ENCODE peak calls at places on chromosomes 1 and 21, in four cellular contexts. Y, S, C and Q are unnamed samples.

GRCh38 chr1:39800471-39800835 is 11.8 kb upstream of the BMP8B start:
- DNase-seq in Y (no peak), S (no peak), C (no peak), Q (no peak)

GRCh38 chr1:61851235-61851634 is 109.0 kb downstream of the PATJ start:
- DNase-seq in Y (no peak), S (no peak), C (no peak), Q (no peak)

GRCh38 chr1:226034482-226034881 is 28.0 kb upstream of the H3-3A start:
- DNase-seq in Y (no peak), S (no peak), C (peak; percentile 86), Q (peak; percentile 81)

GRCh38 chr1:21289700-21290545 is at the start of gene ECE1:
- DNase-seq in Y (no peak), S (peak; percentile 94), C (peak; percentile 69), Q (no peak)

GRCh38 chr1:154557939-154558609 is 388 bp downstream of the UBE2Q1 start:
- DNase-seq in Y (no peak), S (no peak), C (peak; percentile 55), Q (peak; percentile 53)

GRCh38 chr1:160168609-160169369 is 17.4 kb downstream of the ATP1A4 start:
- DNase-seq in Y (no peak), S (no peak), C (no peak), Q (no peak)

GRCh38 chr1:160971618-160972056 is 17.0 kb upstream of the ITLN2 start:
- DNase-seq in Y (no peak), S (no peak), C (no peak), Q (no peak)

GRCh38 chr1:173355281-173356031 is 121.7 kb upstream of the PRDX6 start:
- DNase-seq in Y (no peak), S (no peak), C (no peak), Q (no peak)

GRCh38 chr1:53899708-53900107 is 5.7 kb downstream of the DIO1 start:
- DNase-seq in Y (no peak), S (no peak), C (no peak), Q (no peak)

GRCh38 chr21:34511787-34512451 is at the start of gene KCNE1:
- DNase-seq in Y (no peak), S (no peak), C (no peak), Q (no peak)

GRCh38 chr1:225440380-225440957 is 12.6 kb upstream of the LBR start:
- DNase-seq in Y (no peak), S (no peak), C (peak; percentile 52), Q (no peak)

GRCh38 chr1:203663820-203664219 is 37.2 kb downstream of the ATP2B4 start:
- DNase-seq in Y (no peak), S (no peak), C (no peak), Q (no peak)

GRCh38 chr1:151970641-151971040 is 23.0 kb downstream of the S100A10 start:
- DNase-seq in Y (no peak), S (no peak), C (peak; percentile 57), Q (no peak)

GRCh38 chr1:229973297-229973612 is 93.8 kb upstream of the GALNT2 start:
- DNase-seq in Y (no peak), S (no peak), C (no peak), Q (no peak)

GRCh38 chr1:115330480-115331013 is 7.5 kb downstream of the NGF start:
- DNase-seq in Y (no peak), S (peak; percentile 34), C (no peak), Q (no peak)

DNA sequence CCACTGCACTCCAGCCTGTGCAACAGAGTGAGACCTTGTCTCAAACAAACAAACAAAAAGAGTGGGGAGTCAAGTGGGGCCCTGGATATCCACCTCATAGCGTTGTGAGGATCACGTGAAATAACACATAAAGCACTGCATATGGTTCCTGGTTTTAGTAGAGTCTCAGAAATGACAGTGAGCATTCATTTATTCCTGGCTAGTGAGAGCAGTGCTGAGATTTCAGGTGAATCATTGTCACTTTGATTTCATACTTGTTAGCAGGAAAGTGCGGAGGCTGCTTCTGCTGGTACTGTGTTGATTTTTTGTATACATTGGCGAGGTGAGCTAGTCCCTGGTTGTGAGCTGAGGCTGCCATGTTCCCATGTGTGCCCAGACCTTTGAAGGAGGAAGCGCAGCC is 22.9 kb downstream of the ARHGEF10L start:
- DNase-seq in Y (no peak), S (no peak), C (no peak), Q (no peak)
- H3K27ac ChIP-seq in Y (no peak overlapping the region), S (no peak overlapping the region), C (peak overlapping the region; percentile 73), Q (peak overlapping the region; percentile 79)

GRCh38 chr1:239389703-239390102 is 3.3 kb downstream of the CHRM3 start:
- DNase-seq in Y (no peak), S (peak; percentile 17), C (no peak), Q (no peak)

GRCh38 chr1:239386453-239387303 is at the start of gene CHRM3:
- DNase-seq in Y (peak; percentile 33), S (peak; percentile 89), C (peak; percentile 87), Q (peak; percentile 20)

GRCh38 chr1:239383714-239384113 is 2.7 kb upstream of the CHRM3 start:
- DNase-seq in Y (no peak), S (no peak), C (no peak), Q (no peak)

GRCh38 chr1:239387304-239388231 is 1.2 kb downstream of the CHRM3 start:
- DNase-seq in Y (no peak), S (peak; percentile 73), C (peak; percentile 18), Q (no peak)

GRCh38 chr1:239388578-239388977 is 2.2 kb downstream of the CHRM3 start:
- DNase-seq in Y (no peak), S (no peak), C (no peak), Q (no peak)
- TF ChIP-seq POLR2AphosphoS5 in Y (no peak), S (no peak), C (peak; percentile 15), Q (no peak)

DNA sequence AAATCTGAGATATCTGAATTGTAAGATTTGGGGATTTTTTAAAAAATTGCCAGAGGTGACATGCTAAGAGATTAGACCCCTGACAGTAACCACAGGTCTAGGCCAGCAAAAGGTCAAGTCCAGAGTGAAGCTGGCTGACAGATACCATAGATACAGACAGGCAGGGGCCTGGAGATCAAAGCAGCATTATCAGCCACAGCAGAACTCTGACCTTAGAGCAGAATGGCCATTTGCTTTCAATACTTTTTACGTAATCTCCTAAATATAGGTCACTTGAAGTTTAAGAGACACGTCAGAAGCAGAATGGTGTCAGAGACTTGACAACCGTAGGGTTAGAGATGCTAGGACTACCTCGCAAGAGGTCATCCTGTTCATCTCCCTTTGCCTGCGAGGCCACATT is 40.8 kb upstream of the RXRG start:
- DNase-seq in Y (no peak), S (peak; percentile 31), C (no peak), Q (no peak)
- H3K27ac ChIP-seq in Y (no peak overlapping the region), S (no peak overlapping the region), C (no peak overlapping the region), Q (no peak overlapping the region)

GRCh38 chr1:19338323-19338762 is 26.2 kb downstream of the SLC66A1 start:
- DNase-seq in Y (no peak), S (peak; percentile 74), C (no peak), Q (peak; percentile 59)
- TF ChIP-seq POLR2AphosphoS5 in Y (no peak), S (no peak), C (no peak), Q (no peak)

DNA sequence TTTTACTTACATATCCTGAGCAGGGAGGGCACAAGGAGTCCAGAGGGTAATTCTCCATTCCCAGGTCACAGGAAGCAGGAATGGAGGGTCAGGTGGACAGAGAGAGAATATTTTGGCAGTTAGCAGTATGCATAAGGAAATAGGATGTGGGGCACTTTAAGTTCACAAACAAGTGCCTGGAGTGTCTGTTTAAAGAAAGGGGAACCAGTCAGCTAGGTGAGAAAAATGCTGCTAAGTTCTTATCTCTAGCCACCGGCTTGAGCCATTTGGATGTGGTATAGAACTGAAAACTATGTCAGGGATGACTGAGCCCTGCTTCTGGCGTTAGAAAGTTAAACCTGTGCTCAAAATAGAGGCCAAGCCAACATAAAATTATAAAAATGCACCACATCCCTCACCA is 739.7 kb upstream of the NCAM2 start:
- DNase-seq in Y (no peak), S (no peak), C (no peak), Q (no peak)
- H3K27ac ChIP-seq in Y (no peak overlapping the region), S (no peak overlapping the region), C (no peak overlapping the region), Q (no peak overlapping the region)

DNA sequence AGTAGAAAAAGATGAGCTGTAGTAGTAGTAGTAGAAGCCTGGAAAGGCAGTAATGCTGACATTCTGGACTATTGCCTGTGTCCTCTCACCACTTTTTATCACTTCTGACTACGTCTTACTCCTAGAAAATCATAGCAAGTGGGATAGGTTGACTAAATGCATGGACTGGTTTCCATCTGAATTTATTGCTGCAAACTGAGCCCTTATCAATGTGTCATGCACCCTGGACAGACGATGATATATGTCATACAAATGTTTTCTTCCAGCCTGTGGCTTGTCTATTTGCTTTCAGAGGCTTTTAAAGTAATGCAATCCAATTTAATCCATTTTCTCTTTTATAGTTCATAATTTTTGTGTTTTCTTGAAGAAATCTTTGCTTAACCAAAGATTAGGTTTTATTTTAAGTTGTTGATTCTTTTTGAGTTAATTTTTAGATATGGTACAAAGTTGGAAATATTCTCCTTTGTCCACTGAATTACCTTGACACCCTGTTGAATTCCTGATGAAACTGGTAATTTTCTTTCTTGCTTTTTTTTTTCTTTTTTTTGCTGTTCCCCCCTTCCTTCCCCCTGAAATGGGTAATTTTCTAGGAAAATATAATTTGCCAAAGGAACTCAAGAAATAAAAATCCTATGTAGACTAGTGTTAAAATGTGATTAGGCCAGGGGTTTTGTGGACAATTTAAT is 47.1 kb downstream of the PHACTR4 start:
- DNase-seq in Y (no peak), S (peak; percentile 48), C (no peak), Q (no peak)
- TF ChIP-seq POLR2AphosphoS5 in Y (no peak), S (no peak), C (no peak), Q (no peak)

DNA sequence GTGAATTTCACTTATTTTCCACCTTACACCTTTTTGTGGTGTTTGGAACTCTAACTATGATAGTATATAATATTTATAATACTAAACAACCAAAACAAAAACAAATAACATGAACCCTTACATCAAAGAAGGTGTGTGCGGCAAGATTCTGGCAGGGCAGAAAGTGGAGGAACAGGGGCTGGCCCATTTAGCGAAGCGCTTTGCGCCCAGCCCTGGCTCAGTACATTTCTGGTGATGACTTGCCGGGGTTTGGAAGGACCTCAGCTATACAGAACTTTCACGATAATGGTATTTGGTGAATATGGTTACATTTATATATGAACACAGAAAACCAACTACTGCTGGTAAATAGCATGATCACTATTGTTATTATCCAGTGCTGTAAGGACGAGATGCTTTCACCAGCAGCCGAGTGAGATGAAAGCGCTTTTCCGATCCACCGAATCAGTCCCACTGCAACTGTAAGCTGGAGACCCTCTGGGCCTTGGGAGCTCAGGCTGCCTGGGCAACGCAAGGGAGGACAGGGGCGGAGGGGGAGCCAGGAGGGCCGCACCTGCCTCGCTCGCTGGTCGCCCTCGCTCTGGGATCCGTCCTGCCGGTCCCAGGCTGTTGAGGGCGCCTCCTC is 63.9 kb downstream of the CD247 start:
- DNase-seq in Y (no peak), S (no peak), C (no peak), Q (no peak)
- H3K27ac ChIP-seq in Y (no peak overlapping the region), S (peak overlapping the region; percentile 45), C (peak overlapping the region; percentile 87), Q (peak overlapping the region; percentile 91)

DNA sequence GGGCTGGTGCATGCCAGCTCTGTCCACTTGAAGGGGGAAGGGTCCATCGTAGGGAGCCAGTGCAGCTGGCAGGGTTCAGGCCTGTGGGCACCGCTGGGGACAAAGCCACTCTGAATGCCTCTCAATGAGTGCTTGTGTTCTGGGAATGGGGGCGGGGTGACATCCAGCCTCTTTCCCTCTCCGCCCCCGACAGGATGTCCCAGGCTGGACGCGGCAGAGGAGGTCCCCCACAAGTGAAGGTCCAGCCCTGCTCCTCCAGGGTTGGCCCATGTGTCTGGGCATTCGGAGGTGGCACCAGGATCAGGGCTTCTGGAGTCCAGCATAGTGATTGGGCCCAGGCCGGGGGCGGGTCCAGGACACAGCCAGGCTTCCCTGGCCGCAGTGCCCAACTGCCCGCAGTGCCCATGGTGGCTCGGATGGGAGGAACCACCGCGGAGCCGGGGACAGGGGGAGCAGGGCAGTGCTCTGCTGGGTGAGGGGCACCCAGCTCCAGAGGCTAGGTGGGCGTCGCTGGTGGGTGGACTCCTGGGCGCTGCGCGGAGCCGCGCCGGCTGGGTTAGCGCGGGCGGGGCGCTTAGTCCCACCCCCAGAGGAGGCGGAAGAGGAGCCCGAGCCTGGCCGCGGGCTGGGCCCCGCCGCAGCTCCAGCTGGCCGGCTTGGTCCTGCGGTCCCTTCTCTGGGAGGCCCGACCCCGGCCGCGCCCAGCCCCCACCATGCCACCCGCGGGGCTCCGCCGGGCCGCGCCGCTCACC is at the start of gene SHISA4:
- DNase-seq in Y (no peak), S (peak; percentile 95), C (peak; percentile 54), Q (peak; percentile 80)
- TF ChIP-seq POLR2AphosphoS5 in Y (peak; percentile 62), S (peak; percentile 90), C (no peak), Q (peak; percentile 50)